ENCODE peak calls at places on chromosomes 6 and 20, in seven cellular contexts. One of them, this sample, is unnamed.

GRCh38 chr6:169824021-169824420 is 72.6 kb downstream of the ERMARD start:
- DNase-seq in activated CD4-positive, alpha-beta T cell treated with anti-CD3 and anti-CD28 coated beads for 36 hours: no peak
- DNase-seq in testis: peak
- DNase-seq in tibial artery: no peak
- DNase-seq in Jurkat, Clone E6-1: no peak
- DNase-seq in posterior cingulate gyrus: no peak
- DNase-seq in stimulated activated CD8-positive, alpha-beta memory T cell treated with anti-CD3 and anti-CD28 coated beads, Interleukin-12 subunit alpha, Interleukin-12 subunit beta, amount 100 ng/mL, for 1 hour: no peak
- DNase-seq in this sample: no peak

GRCh38 chr6:144595266-144595665 is 310.1 kb downstream of the UTRN start:
- DNase-seq in activated CD4-positive, alpha-beta T cell treated with anti-CD3 and anti-CD28 coated beads for 36 hours: no peak
- DNase-seq in testis: no peak
- DNase-seq in tibial artery: no peak
- DNase-seq in Jurkat, Clone E6-1: no peak
- DNase-seq in posterior cingulate gyrus: no peak
- DNase-seq in stimulated activated CD8-positive, alpha-beta memory T cell treated with anti-CD3 and anti-CD28 coated beads, Interleukin-12 subunit alpha, Interleukin-12 subunit beta, amount 100 ng/mL, for 1 hour: no peak
- DNase-seq in this sample: no peak

GRCh38 chr20:20497242-20497985 is 129.5 kb downstream of the INSM1 start:
- DNase-seq in activated CD4-positive, alpha-beta T cell treated with anti-CD3 and anti-CD28 coated beads for 36 hours: peak
- DNase-seq in testis: no peak
- DNase-seq in tibial artery: no peak
- DNase-seq in Jurkat, Clone E6-1: no peak
- DNase-seq in posterior cingulate gyrus: no peak
- DNase-seq in stimulated activated CD8-positive, alpha-beta memory T cell treated with anti-CD3 and anti-CD28 coated beads, Interleukin-12 subunit alpha, Interleukin-12 subunit beta, amount 100 ng/mL, for 1 hour: no peak
- DNase-seq in this sample: no peak

GRCh38 chr6:152063170-152063921 is 255.9 kb downstream of the ESR1 start:
- DNase-seq in activated CD4-positive, alpha-beta T cell treated with anti-CD3 and anti-CD28 coated beads for 36 hours: no peak
- DNase-seq in testis: peak
- DNase-seq in tibial artery: no peak
- DNase-seq in Jurkat, Clone E6-1: no peak
- DNase-seq in posterior cingulate gyrus: no peak
- DNase-seq in stimulated activated CD8-positive, alpha-beta memory T cell treated with anti-CD3 and anti-CD28 coated beads, Interleukin-12 subunit alpha, Interleukin-12 subunit beta, amount 100 ng/mL, for 1 hour: no peak
- DNase-seq in this sample: no peak

GRCh38 chr6:109783245-109783990 is 92.3 kb downstream of the FIG4 start:
- DNase-seq in activated CD4-positive, alpha-beta T cell treated with anti-CD3 and anti-CD28 coated beads for 36 hours: peak
- DNase-seq in testis: peak
- DNase-seq in tibial artery: no peak
- DNase-seq in Jurkat, Clone E6-1: no peak
- DNase-seq in posterior cingulate gyrus: no peak
- DNase-seq in stimulated activated CD8-positive, alpha-beta memory T cell treated with anti-CD3 and anti-CD28 coated beads, Interleukin-12 subunit alpha, Interleukin-12 subunit beta, amount 100 ng/mL, for 1 hour: no peak
- DNase-seq in this sample: no peak

GRCh38 chr6:91926827-91927226 is 1340.0 kb upstream of the MAP3K7 start:
- DNase-seq in activated CD4-positive, alpha-beta T cell treated with anti-CD3 and anti-CD28 coated beads for 36 hours: no peak
- DNase-seq in testis: peak
- DNase-seq in tibial artery: no peak
- DNase-seq in Jurkat, Clone E6-1: no peak
- DNase-seq in posterior cingulate gyrus: no peak
- DNase-seq in stimulated activated CD8-positive, alpha-beta memory T cell treated with anti-CD3 and anti-CD28 coated beads, Interleukin-12 subunit alpha, Interleukin-12 subunit beta, amount 100 ng/mL, for 1 hour: no peak
- DNase-seq in this sample: no peak

GRCh38 chr20:62377615-62378085 is 9.3 kb upstream of the RPS21 start:
- DNase-seq in activated CD4-positive, alpha-beta T cell treated with anti-CD3 and anti-CD28 coated beads for 36 hours: no peak
- DNase-seq in testis: peak
- DNase-seq in tibial artery: no peak
- DNase-seq in Jurkat, Clone E6-1: no peak
- DNase-seq in posterior cingulate gyrus: no peak
- DNase-seq in stimulated activated CD8-positive, alpha-beta memory T cell treated with anti-CD3 and anti-CD28 coated beads, Interleukin-12 subunit alpha, Interleukin-12 subunit beta, amount 100 ng/mL, for 1 hour: no peak
- DNase-seq in this sample: no peak

GRCh38 chr6:22113046-22113766 is 183.6 kb downstream of the PRL start:
- DNase-seq in activated CD4-positive, alpha-beta T cell treated with anti-CD3 and anti-CD28 coated beads for 36 hours: no peak
- DNase-seq in testis: no peak
- DNase-seq in tibial artery: peak
- DNase-seq in Jurkat, Clone E6-1: no peak
- DNase-seq in posterior cingulate gyrus: no peak
- DNase-seq in stimulated activated CD8-positive, alpha-beta memory T cell treated with anti-CD3 and anti-CD28 coated beads, Interleukin-12 subunit alpha, Interleukin-12 subunit beta, amount 100 ng/mL, for 1 hour: no peak
- DNase-seq in this sample: peak

GRCh38 chr20:45329497-45330319 is 18.5 kb downstream of the SDC4 start:
- DNase-seq in activated CD4-positive, alpha-beta T cell treated with anti-CD3 and anti-CD28 coated beads for 36 hours: no peak
- DNase-seq in testis: no peak
- DNase-seq in tibial artery: no peak
- DNase-seq in Jurkat, Clone E6-1: no peak
- DNase-seq in posterior cingulate gyrus: no peak
- DNase-seq in stimulated activated CD8-positive, alpha-beta memory T cell treated with anti-CD3 and anti-CD28 coated beads, Interleukin-12 subunit alpha, Interleukin-12 subunit beta, amount 100 ng/mL, for 1 hour: no peak
- DNase-seq in this sample: no peak

GRCh38 chr20:50575869-50576720 is 65.9 kb downstream of the PTPN1 start:
- DNase-seq in activated CD4-positive, alpha-beta T cell treated with anti-CD3 and anti-CD28 coated beads for 36 hours: peak
- DNase-seq in testis: peak
- DNase-seq in tibial artery: peak
- DNase-seq in Jurkat, Clone E6-1: peak
- DNase-seq in posterior cingulate gyrus: peak
- DNase-seq in stimulated activated CD8-positive, alpha-beta memory T cell treated with anti-CD3 and anti-CD28 coated beads, Interleukin-12 subunit alpha, Interleukin-12 subunit beta, amount 100 ng/mL, for 1 hour: peak
- DNase-seq in this sample: no peak

GRCh38 chr20:23479043-23479442 is 11.9 kb upstream of the CST8 start:
- DNase-seq in activated CD4-positive, alpha-beta T cell treated with anti-CD3 and anti-CD28 coated beads for 36 hours: no peak
- DNase-seq in testis: no peak
- DNase-seq in tibial artery: no peak
- DNase-seq in Jurkat, Clone E6-1: no peak
- DNase-seq in posterior cingulate gyrus: no peak
- DNase-seq in stimulated activated CD8-positive, alpha-beta memory T cell treated with anti-CD3 and anti-CD28 coated beads, Interleukin-12 subunit alpha, Interleukin-12 subunit beta, amount 100 ng/mL, for 1 hour: no peak
- DNase-seq in this sample: no peak

GRCh38 chr6:43509142-43509983 is 783 bp downstream of the LRRC73 start:
- DNase-seq in activated CD4-positive, alpha-beta T cell treated with anti-CD3 and anti-CD28 coated beads for 36 hours: no peak
- DNase-seq in testis: no peak
- DNase-seq in tibial artery: no peak
- DNase-seq in Jurkat, Clone E6-1: no peak
- DNase-seq in posterior cingulate gyrus: no peak
- DNase-seq in stimulated activated CD8-positive, alpha-beta memory T cell treated with anti-CD3 and anti-CD28 coated beads, Interleukin-12 subunit alpha, Interleukin-12 subunit beta, amount 100 ng/mL, for 1 hour: no peak
- DNase-seq in this sample: no peak

GRCh38 chr20:21982559-21982958 is 277.1 kb downstream of the PAX1 start:
- DNase-seq in activated CD4-positive, alpha-beta T cell treated with anti-CD3 and anti-CD28 coated beads for 36 hours: no peak
- DNase-seq in testis: no peak
- DNase-seq in tibial artery: no peak
- DNase-seq in Jurkat, Clone E6-1: no peak
- DNase-seq in posterior cingulate gyrus: no peak
- DNase-seq in stimulated activated CD8-positive, alpha-beta memory T cell treated with anti-CD3 and anti-CD28 coated beads, Interleukin-12 subunit alpha, Interleukin-12 subunit beta, amount 100 ng/mL, for 1 hour: no peak
- DNase-seq in this sample: no peak

GRCh38 chr6:1396952-1397868 is 7.8 kb downstream of the FOXF2 start:
- DNase-seq in activated CD4-positive, alpha-beta T cell treated with anti-CD3 and anti-CD28 coated beads for 36 hours: peak
- DNase-seq in testis: peak
- DNase-seq in tibial artery: peak
- DNase-seq in Jurkat, Clone E6-1: peak
- DNase-seq in posterior cingulate gyrus: no peak
- DNase-seq in stimulated activated CD8-positive, alpha-beta memory T cell treated with anti-CD3 and anti-CD28 coated beads, Interleukin-12 subunit alpha, Interleukin-12 subunit beta, amount 100 ng/mL, for 1 hour: peak
- DNase-seq in this sample: peak

GRCh38 chr20:58890454-58891075 is 38.0 kb downstream of the GNAS start:
- DNase-seq in activated CD4-positive, alpha-beta T cell treated with anti-CD3 and anti-CD28 coated beads for 36 hours: peak
- DNase-seq in testis: peak
- DNase-seq in tibial artery: peak
- DNase-seq in Jurkat, Clone E6-1: peak
- DNase-seq in posterior cingulate gyrus: peak
- DNase-seq in stimulated activated CD8-positive, alpha-beta memory T cell treated with anti-CD3 and anti-CD28 coated beads, Interleukin-12 subunit alpha, Interleukin-12 subunit beta, amount 100 ng/mL, for 1 hour: peak
- DNase-seq in this sample: no peak

GRCh38 chr6:4912559-4912958 is 91.3 kb downstream of the RPP40 start:
- DNase-seq in activated CD4-positive, alpha-beta T cell treated with anti-CD3 and anti-CD28 coated beads for 36 hours: no peak
- DNase-seq in testis: no peak
- DNase-seq in tibial artery: no peak
- DNase-seq in Jurkat, Clone E6-1: no peak
- DNase-seq in posterior cingulate gyrus: no peak
- DNase-seq in stimulated activated CD8-positive, alpha-beta memory T cell treated with anti-CD3 and anti-CD28 coated beads, Interleukin-12 subunit alpha, Interleukin-12 subunit beta, amount 100 ng/mL, for 1 hour: no peak
- DNase-seq in this sample: no peak

GRCh38 chr20:12928755-12929401 is 79.9 kb upstream of the SPTLC3 start:
- DNase-seq in activated CD4-positive, alpha-beta T cell treated with anti-CD3 and anti-CD28 coated beads for 36 hours: no peak
- DNase-seq in testis: no peak
- DNase-seq in tibial artery: no peak
- DNase-seq in Jurkat, Clone E6-1: no peak
- DNase-seq in posterior cingulate gyrus: no peak
- DNase-seq in stimulated activated CD8-positive, alpha-beta memory T cell treated with anti-CD3 and anti-CD28 coated beads, Interleukin-12 subunit alpha, Interleukin-12 subunit beta, amount 100 ng/mL, for 1 hour: no peak
- DNase-seq in this sample: peak

GRCh38 chr6:10585232-10585887 is 64.2 kb downstream of the GCNT2 start:
- DNase-seq in activated CD4-positive, alpha-beta T cell treated with anti-CD3 and anti-CD28 coated beads for 36 hours: no peak
- DNase-seq in testis: no peak
- DNase-seq in tibial artery: no peak
- DNase-seq in Jurkat, Clone E6-1: no peak
- DNase-seq in posterior cingulate gyrus: no peak
- DNase-seq in stimulated activated CD8-positive, alpha-beta memory T cell treated with anti-CD3 and anti-CD28 coated beads, Interleukin-12 subunit alpha, Interleukin-12 subunit beta, amount 100 ng/mL, for 1 hour: no peak
- DNase-seq in this sample: no peak

GRCh38 chr6:31532644-31533454 is 4.1 kb downstream of the MCCD1 start:
- DNase-seq in activated CD4-positive, alpha-beta T cell treated with anti-CD3 and anti-CD28 coated beads for 36 hours: no peak
- DNase-seq in testis: no peak
- DNase-seq in tibial artery: no peak
- DNase-seq in Jurkat, Clone E6-1: no peak
- DNase-seq in posterior cingulate gyrus: no peak
- DNase-seq in stimulated activated CD8-positive, alpha-beta memory T cell treated with anti-CD3 and anti-CD28 coated beads, Interleukin-12 subunit alpha, Interleukin-12 subunit beta, amount 100 ng/mL, for 1 hour: no peak
- DNase-seq in this sample: no peak

GRCh38 chr6:150153905-150154492 is 11.2 kb downstream of the PPP1R14C start:
- DNase-seq in activated CD4-positive, alpha-beta T cell treated with anti-CD3 and anti-CD28 coated beads for 36 hours: peak
- DNase-seq in testis: no peak
- DNase-seq in tibial artery: no peak
- DNase-seq in Jurkat, Clone E6-1: no peak
- DNase-seq in posterior cingulate gyrus: no peak
- DNase-seq in stimulated activated CD8-positive, alpha-beta memory T cell treated with anti-CD3 and anti-CD28 coated beads, Interleukin-12 subunit alpha, Interleukin-12 subunit beta, amount 100 ng/mL, for 1 hour: no peak
- DNase-seq in this sample: no peak

GRCh38 chr6:125191916-125192609 is 38.5 kb downstream of the TPD52L1 start:
- DNase-seq in activated CD4-positive, alpha-beta T cell treated with anti-CD3 and anti-CD28 coated beads for 36 hours: peak
- DNase-seq in testis: peak
- DNase-seq in tibial artery: peak
- DNase-seq in Jurkat, Clone E6-1: peak
- DNase-seq in posterior cingulate gyrus: no peak
- DNase-seq in stimulated activated CD8-positive, alpha-beta memory T cell treated with anti-CD3 and anti-CD28 coated beads, Interleukin-12 subunit alpha, Interleukin-12 subunit beta, amount 100 ng/mL, for 1 hour: peak
- DNase-seq in this sample: peak

GRCh38 chr6:134630468-134631180 is 312.7 kb upstream of the SGK1 start:
- DNase-seq in activated CD4-positive, alpha-beta T cell treated with anti-CD3 and anti-CD28 coated beads for 36 hours: no peak
- DNase-seq in testis: no peak
- DNase-seq in tibial artery: peak
- DNase-seq in Jurkat, Clone E6-1: no peak
- DNase-seq in posterior cingulate gyrus: no peak
- DNase-seq in stimulated activated CD8-positive, alpha-beta memory T cell treated with anti-CD3 and anti-CD28 coated beads, Interleukin-12 subunit alpha, Interleukin-12 subunit beta, amount 100 ng/mL, for 1 hour: no peak
- DNase-seq in this sample: no peak

GRCh38 chr6:123802697-123803455 is 789 bp upstream of the NKAIN2 start:
- DNase-seq in activated CD4-positive, alpha-beta T cell treated with anti-CD3 and anti-CD28 coated beads for 36 hours: peak
- DNase-seq in testis: peak
- DNase-seq in tibial artery: peak
- DNase-seq in Jurkat, Clone E6-1: peak
- DNase-seq in posterior cingulate gyrus: peak
- DNase-seq in stimulated activated CD8-positive, alpha-beta memory T cell treated with anti-CD3 and anti-CD28 coated beads, Interleukin-12 subunit alpha, Interleukin-12 subunit beta, amount 100 ng/mL, for 1 hour: peak
- DNase-seq in this sample: peak

GRCh38 chr6:113433506-113433991 is 423.6 kb upstream of the MARCKS start:
- DNase-seq in activated CD4-positive, alpha-beta T cell treated with anti-CD3 and anti-CD28 coated beads for 36 hours: no peak
- DNase-seq in testis: peak
- DNase-seq in tibial artery: peak
- DNase-seq in Jurkat, Clone E6-1: no peak
- DNase-seq in posterior cingulate gyrus: no peak
- DNase-seq in stimulated activated CD8-positive, alpha-beta memory T cell treated with anti-CD3 and anti-CD28 coated beads, Interleukin-12 subunit alpha, Interleukin-12 subunit beta, amount 100 ng/mL, for 1 hour: no peak
- DNase-seq in this sample: peak

GRCh38 chr6:52538252-52538905 is 38.5 kb downstream of the TRAM2 start:
- DNase-seq in activated CD4-positive, alpha-beta T cell treated with anti-CD3 and anti-CD28 coated beads for 36 hours: no peak
- DNase-seq in testis: no peak
- DNase-seq in tibial artery: no peak
- DNase-seq in Jurkat, Clone E6-1: no peak
- DNase-seq in posterior cingulate gyrus: no peak
- DNase-seq in stimulated activated CD8-positive, alpha-beta memory T cell treated with anti-CD3 and anti-CD28 coated beads, Interleukin-12 subunit alpha, Interleukin-12 subunit beta, amount 100 ng/mL, for 1 hour: no peak
- DNase-seq in this sample: no peak

GRCh38 chr6:106199998-106200397 is 113.9 kb downstream of the PRDM1 start:
- DNase-seq in activated CD4-positive, alpha-beta T cell treated with anti-CD3 and anti-CD28 coated beads for 36 hours: no peak
- DNase-seq in testis: no peak
- DNase-seq in tibial artery: no peak
- DNase-seq in Jurkat, Clone E6-1: no peak
- DNase-seq in posterior cingulate gyrus: no peak
- DNase-seq in stimulated activated CD8-positive, alpha-beta memory T cell treated with anti-CD3 and anti-CD28 coated beads, Interleukin-12 subunit alpha, Interleukin-12 subunit beta, amount 100 ng/mL, for 1 hour: no peak
- DNase-seq in this sample: peak

GRCh38 chr6:109311481-109311880 is 70.8 kb downstream of the CD164 start:
- DNase-seq in activated CD4-positive, alpha-beta T cell treated with anti-CD3 and anti-CD28 coated beads for 36 hours: no peak
- DNase-seq in testis: no peak
- DNase-seq in tibial artery: peak
- DNase-seq in Jurkat, Clone E6-1: no peak
- DNase-seq in posterior cingulate gyrus: no peak
- DNase-seq in stimulated activated CD8-positive, alpha-beta memory T cell treated with anti-CD3 and anti-CD28 coated beads, Interleukin-12 subunit alpha, Interleukin-12 subunit beta, amount 100 ng/mL, for 1 hour: no peak
- DNase-seq in this sample: no peak

GRCh38 chr6:108921547-108922331 is 73.5 kb downstream of the ARMC2 start:
- DNase-seq in activated CD4-positive, alpha-beta T cell treated with anti-CD3 and anti-CD28 coated beads for 36 hours: peak
- DNase-seq in testis: no peak
- DNase-seq in tibial artery: peak
- DNase-seq in Jurkat, Clone E6-1: no peak
- DNase-seq in posterior cingulate gyrus: no peak
- DNase-seq in stimulated activated CD8-positive, alpha-beta memory T cell treated with anti-CD3 and anti-CD28 coated beads, Interleukin-12 subunit alpha, Interleukin-12 subunit beta, amount 100 ng/mL, for 1 hour: no peak
- DNase-seq in this sample: no peak

GRCh38 chr6:79152269-79152737 is 74.2 kb upstream of the PHIP start:
- DNase-seq in activated CD4-positive, alpha-beta T cell treated with anti-CD3 and anti-CD28 coated beads for 36 hours: no peak
- DNase-seq in testis: no peak
- DNase-seq in tibial artery: no peak
- DNase-seq in Jurkat, Clone E6-1: no peak
- DNase-seq in posterior cingulate gyrus: no peak
- DNase-seq in stimulated activated CD8-positive, alpha-beta memory T cell treated with anti-CD3 and anti-CD28 coated beads, Interleukin-12 subunit alpha, Interleukin-12 subunit beta, amount 100 ng/mL, for 1 hour: no peak
- DNase-seq in this sample: no peak

GRCh38 chr6:12343440-12344162 is 53.4 kb downstream of the EDN1 start:
- DNase-seq in activated CD4-positive, alpha-beta T cell treated with anti-CD3 and anti-CD28 coated beads for 36 hours: no peak
- DNase-seq in testis: no peak
- DNase-seq in tibial artery: no peak
- DNase-seq in Jurkat, Clone E6-1: no peak
- DNase-seq in posterior cingulate gyrus: no peak
- DNase-seq in stimulated activated CD8-positive, alpha-beta memory T cell treated with anti-CD3 and anti-CD28 coated beads, Interleukin-12 subunit alpha, Interleukin-12 subunit beta, amount 100 ng/mL, for 1 hour: no peak
- DNase-seq in this sample: no peak

GRCh38 chr20:25624500-25624939 is 706 bp upstream of the NANP start:
- DNase-seq in activated CD4-positive, alpha-beta T cell treated with anti-CD3 and anti-CD28 coated beads for 36 hours: no peak
- DNase-seq in testis: no peak
- DNase-seq in tibial artery: no peak
- DNase-seq in Jurkat, Clone E6-1: peak
- DNase-seq in posterior cingulate gyrus: peak
- DNase-seq in stimulated activated CD8-positive, alpha-beta memory T cell treated with anti-CD3 and anti-CD28 coated beads, Interleukin-12 subunit alpha, Interleukin-12 subunit beta, amount 100 ng/mL, for 1 hour: no peak
- DNase-seq in this sample: no peak

GRCh38 chr6:92888316-92888715 is 531.0 kb downstream of the EPHA7 start:
- DNase-seq in activated CD4-positive, alpha-beta T cell treated with anti-CD3 and anti-CD28 coated beads for 36 hours: no peak
- DNase-seq in testis: no peak
- DNase-seq in tibial artery: no peak
- DNase-seq in Jurkat, Clone E6-1: no peak
- DNase-seq in posterior cingulate gyrus: no peak
- DNase-seq in stimulated activated CD8-positive, alpha-beta memory T cell treated with anti-CD3 and anti-CD28 coated beads, Interleukin-12 subunit alpha, Interleukin-12 subunit beta, amount 100 ng/mL, for 1 hour: no peak
- DNase-seq in this sample: no peak

This sample was measured in AG04450.